ENCODE peak calls at places on chromosomes 5 and 9, in five cellular contexts. O, Y, R, C and K are unnamed samples.

GRCh38 chr9:115198018-115198417 is 80.1 kb upstream of the TNC start:
- DNase-seq in O (no peak), Y (no peak), R (no peak), C (no peak), K (no peak)

GRCh38 chr9:96040591-96041461 is 165.3 kb downstream of the ERCC6L2 start:
- DNase-seq in O (no peak), Y (no peak), R (no peak), C (no peak), K (no peak)

GRCh38 chr5:154628685-154629084 is 126.5 kb upstream of the LARP1 start:
- DNase-seq in O (no peak), Y (no peak), R (no peak), C (no peak), K (no peak)

GRCh38 chr5:107864793-107865192 is 194.1 kb upstream of the EFNA5 start:
- DNase-seq in O (no peak), Y (no peak), R (no peak), C (no peak), K (no peak)

GRCh38 chr9:129394011-129394919 is 216.2 kb upstream of the IER5L start:
- DNase-seq in O (no peak), Y (no peak), R (no peak), C (peak; percentile 82), K (no peak)

GRCh38 chr5:52077941-52078825 is 694.9 kb downstream of the ISL1 start:
- DNase-seq in O (no peak), Y (no peak), R (no peak), C (peak; percentile 78), K (no peak)

GRCh38 chr9:121450241-121450640 is 49.4 kb downstream of the GGTA1 start:
- DNase-seq in O (no peak), Y (no peak), R (no peak), C (no peak), K (no peak)

GRCh38 chr9:112338561-112338960 is 5.1 kb upstream of the PTBP3 start:
- DNase-seq in O (no peak), Y (peak; percentile 33), R (no peak), C (no peak), K (no peak)

GRCh38 chr9:2093920-2094597 is 78.9 kb downstream of the SMARCA2 start:
- DNase-seq in O (no peak), Y (peak; percentile 1), R (no peak), C (no peak), K (no peak)

GRCh38 chr9:134708672-134709038 is 67.1 kb downstream of the COL5A1 start:
- DNase-seq in O (no peak), Y (no peak), R (no peak), C (no peak), K (no peak)